ENCODE peak calls at places on chromosomes 1 and 21, in five cellular contexts. A, I, W, C and U are unnamed samples.

GRCh38 chr1:35832515-35832914 is 24.7 kb downstream of the AGO4 start:
- DNase-seq in A (no peak), I (no peak), W (no peak), C (no peak), U (no peak)

GRCh38 chr1:197850918-197851317 is 51.5 kb upstream of the C1orf53 start:
- DNase-seq in W (no peak), I (no peak), A (no peak), C (no peak), U (no peak)

GRCh38 chr1:10537082-10537766 is 62.5 kb downstream of the PEX14 start:
- DNase-seq in I (no peak), C (no peak), A (no peak), W (no peak), U (peak)

GRCh38 chr1:153374077-153374476 is 1.3 kb downstream of the S100A12 start:
- DNase-seq in I (no peak), W (no peak), C (no peak), A (no peak), U (no peak)

GRCh38 chr1:90534669-90535379 is 182.3 kb downstream of the BARHL2 start:
- DNase-seq in W (no peak), A (no peak), I (no peak), C (no peak), U (no peak)

GRCh38 chr1:39147099-39148025 is 57.1 kb upstream of the MACF1 start:
- DNase-seq in C (no peak), W (no peak), A (no peak), I (no peak), U (no peak)

GRCh38 chr1:243345205-243345604 is 89.4 kb downstream of the SDCCAG8 start:
- DNase-seq in C (no peak), A (no peak), W (no peak), I (no peak), U (no peak)

GRCh38 chr21:42678618-42679295 is 25.3 kb downstream of the PDE9A start:
- DNase-seq in A (no peak), I (no peak), C (no peak), W (no peak), U (no peak)

GRCh38 chr1:228376651-228377631 is 29.7 kb downstream of the TRIM11 start:
- DNase-seq in W (no peak), A (no peak), I (no peak), C (no peak), U (no peak)

GRCh38 chr1:36187800-36188593 is 32.0 kb downstream of the MAP7D1 start:
- DNase-seq in A (peak), W (peak), I (peak), C (peak), U (peak)

GRCh38 chr1:232218955-232219865 is 410.7 kb downstream of the SIPA1L2 start:
- DNase-seq in C (no peak), W (no peak), A (no peak), I (no peak), U (no peak)

GRCh38 chr1:150221552-150221951 is 14.4 kb downstream of the ANP32E start:
- DNase-seq in C (no peak), W (no peak), I (peak), A (no peak), U (no peak)

GRCh38 chr1:67316918-67317317 is 9.2 kb downstream of the IL12RB2 start:
- DNase-seq in A (no peak), W (no peak), C (no peak), I (no peak), U (no peak)

GRCh38 chr1:183593356-183593755 is 3.1 kb upstream of the NCF2 start:
- DNase-seq in A (no peak), C (no peak), I (no peak), W (no peak), U (no peak)

GRCh38 chr1:21344750-21345443 is 54.6 kb upstream of the ECE1 start:
- DNase-seq in W (no peak), I (no peak), C (peak), A (no peak), U (no peak)